ENCODE peak calls at places on chromosome 3, in five cellular contexts. One of them, this sample, is unnamed.
A peak's percentile ranks its signal among the peaks of the same experiment; 100 is the strongest.

GRCh38 chr3:72336821-72337479 is 511.3 kb downstream of the SHQ1 start:
- DNase-seq in hepatocyte: peak; percentile 92
- DNase-seq in CD8-positive, alpha-beta T cell: no peak
- DNase-seq in brain microvascular endothelial cell: peak; percentile 56
- DNase-seq in heart left ventricle: peak; percentile 88
- DNase-seq in this sample: peak; percentile 58

GRCh38 chr3:135736740-135737139 is 228.8 kb upstream of the PPP2R3A start:
- DNase-seq in hepatocyte: no peak
- DNase-seq in CD8-positive, alpha-beta T cell: no peak
- DNase-seq in brain microvascular endothelial cell: peak; percentile 1
- DNase-seq in heart left ventricle: no peak
- DNase-seq in this sample: no peak

GRCh38 chr3:57942872-57943283 is 65.3 kb upstream of the FLNB start:
- DNase-seq in hepatocyte: no peak
- DNase-seq in CD8-positive, alpha-beta T cell: no peak
- DNase-seq in brain microvascular endothelial cell: no peak
- DNase-seq in heart left ventricle: peak; percentile 61
- DNase-seq in this sample: peak; percentile 19

GRCh38 chr3:4721511-4721911 is 228.4 kb downstream of the ITPR1 start:
- DNase-seq in hepatocyte: no peak
- DNase-seq in CD8-positive, alpha-beta T cell: no peak
- DNase-seq in brain microvascular endothelial cell: peak; percentile 92
- DNase-seq in heart left ventricle: no peak
- DNase-seq in this sample: peak; percentile 65

GRCh38 chr3:105448338-105448982 is 81.8 kb downstream of the ALCAM start:
- DNase-seq in hepatocyte: peak; percentile 31
- DNase-seq in CD8-positive, alpha-beta T cell: no peak
- DNase-seq in brain microvascular endothelial cell: peak; percentile 4
- DNase-seq in heart left ventricle: no peak
- DNase-seq in this sample: no peak

GRCh38 chr3:99714146-99714545 is 75.8 kb downstream of the COL8A1 start:
- DNase-seq in hepatocyte: peak; percentile 34
- DNase-seq in CD8-positive, alpha-beta T cell: no peak
- DNase-seq in brain microvascular endothelial cell: peak; percentile 63
- DNase-seq in heart left ventricle: no peak
- DNase-seq in this sample: peak; percentile 42

GRCh38 chr3:45034612-45035252 is 8.6 kb downstream of the CLEC3B start:
- DNase-seq in hepatocyte: no peak
- DNase-seq in CD8-positive, alpha-beta T cell: peak; percentile 16
- DNase-seq in brain microvascular endothelial cell: no peak
- DNase-seq in heart left ventricle: peak; percentile 68
- DNase-seq in this sample: peak; percentile 24

GRCh38 chr3:142577701-142578308 is 728 bp downstream of the ATR start:
- DNase-seq in hepatocyte: no peak
- DNase-seq in CD8-positive, alpha-beta T cell: no peak
- DNase-seq in brain microvascular endothelial cell: peak; percentile 5
- DNase-seq in heart left ventricle: no peak
- DNase-seq in this sample: peak; percentile 7

GRCh38 chr3:72738752-72739520 is 109.3 kb downstream of the SHQ1 start:
- DNase-seq in hepatocyte: peak; percentile 74
- DNase-seq in CD8-positive, alpha-beta T cell: peak; percentile 73
- DNase-seq in brain microvascular endothelial cell: no peak
- DNase-seq in heart left ventricle: no peak
- DNase-seq in this sample: peak; percentile 48

GRCh38 chr3:134642445-134643149 is 8.2 kb downstream of the KY start:
- DNase-seq in hepatocyte: no peak
- DNase-seq in CD8-positive, alpha-beta T cell: no peak
- DNase-seq in brain microvascular endothelial cell: no peak
- DNase-seq in heart left ventricle: no peak
- DNase-seq in this sample: no peak

DNA sequence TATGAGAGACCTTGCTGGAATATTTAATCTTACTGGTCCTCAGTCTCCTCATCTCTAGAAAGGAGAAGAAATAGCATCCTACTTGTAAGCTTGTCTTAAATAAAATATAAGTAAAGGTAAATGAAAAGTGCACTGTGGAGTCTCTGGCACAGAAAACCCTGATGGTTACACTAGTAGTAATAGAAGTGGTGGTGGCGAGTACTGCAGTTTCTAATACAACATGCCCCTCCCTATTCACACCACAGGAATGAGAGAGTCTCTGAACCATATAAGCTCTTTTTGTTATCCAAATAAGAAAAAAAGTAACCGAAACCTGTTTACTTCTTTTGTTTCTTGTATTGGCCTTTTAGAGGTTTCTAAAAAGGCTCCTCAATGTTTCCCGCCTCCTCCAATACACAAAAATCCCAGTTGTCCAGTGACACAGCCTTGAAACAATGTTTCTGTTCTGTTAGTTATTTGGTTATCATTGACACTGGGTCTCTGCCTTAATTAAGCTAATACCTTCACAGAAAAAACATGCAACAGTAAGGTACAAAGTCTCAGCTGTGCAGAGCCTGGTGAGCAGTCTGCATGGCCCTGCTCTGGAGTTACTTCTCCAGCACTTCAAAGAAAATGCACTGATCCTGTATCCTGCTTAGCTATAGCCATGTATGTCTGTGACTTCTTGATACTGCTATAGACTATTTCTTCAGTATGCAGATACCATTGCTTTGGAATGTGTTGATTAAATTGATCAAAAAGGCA is 315.7 kb upstream of the IL12A start:
- DNase-seq in hepatocyte: no peak
- DNase-seq in CD8-positive, alpha-beta T cell: no peak
- DNase-seq in brain microvascular endothelial cell: no peak
- DNase-seq in heart left ventricle: no peak
- DNase-seq in this sample: no peak
- TF ChIP-seq CTCF in hepatocyte: no peak
- TF ChIP-seq CTCF in CD8-positive, alpha-beta T cell: no peak
- TF ChIP-seq CTCF in brain microvascular endothelial cell: peak; percentile 15
- TF ChIP-seq CTCF in heart left ventricle: no peak
- TF ChIP-seq CTCF in this sample: no peak

GRCh38 chr3:109338322-109338721 is 976 bp upstream of the DPPA4 start:
- DNase-seq in hepatocyte: no peak
- DNase-seq in CD8-positive, alpha-beta T cell: no peak
- DNase-seq in brain microvascular endothelial cell: no peak
- DNase-seq in heart left ventricle: no peak
- DNase-seq in this sample: no peak
- H3K4me3 ChIP-seq in hepatocyte: no peak overlapping the region
- H3K4me3 ChIP-seq in CD8-positive, alpha-beta T cell: no peak overlapping the region
- H3K4me3 ChIP-seq in brain microvascular endothelial cell: no peak overlapping the region
- H3K4me3 ChIP-seq in heart left ventricle: no peak overlapping the region
- H3K4me3 ChIP-seq in this sample: no peak overlapping the region

DNA sequence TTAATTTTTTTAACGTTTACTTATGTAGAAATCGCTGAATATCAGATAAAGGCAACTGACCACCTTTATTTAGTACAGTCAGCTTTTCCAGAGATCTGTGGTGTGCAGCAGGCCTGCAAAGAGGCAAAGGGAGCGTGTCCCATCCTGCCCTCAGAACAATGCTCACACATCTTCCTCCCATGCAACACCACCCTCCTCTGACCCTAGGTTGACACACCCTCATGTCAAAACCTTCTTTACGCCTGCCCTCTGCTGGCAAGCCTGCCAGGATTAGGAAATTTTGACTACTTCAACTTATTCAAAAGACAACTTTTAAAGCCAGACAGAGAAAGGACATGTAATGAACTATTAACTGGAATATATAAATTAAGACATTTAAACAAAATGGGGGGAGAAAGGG is 513.7 kb downstream of the FOXP1 start:
- DNase-seq in hepatocyte: peak; percentile 42
- DNase-seq in CD8-positive, alpha-beta T cell: peak; percentile 60
- DNase-seq in brain microvascular endothelial cell: peak; percentile 53
- DNase-seq in heart left ventricle: peak; percentile 70
- DNase-seq in this sample: peak; percentile 59
- TF ChIP-seq CTCF in hepatocyte: peak; percentile 46
- TF ChIP-seq CTCF in CD8-positive, alpha-beta T cell: peak; percentile 67
- TF ChIP-seq CTCF in brain microvascular endothelial cell: peak; percentile 67
- TF ChIP-seq CTCF in heart left ventricle: peak; percentile 68
- TF ChIP-seq CTCF in this sample: no peak

GRCh38 chr3:141442421-141442820 is 44.4 kb upstream of the RASA2 start:
- DNase-seq in hepatocyte: no peak
- DNase-seq in CD8-positive, alpha-beta T cell: no peak
- DNase-seq in brain microvascular endothelial cell: no peak
- DNase-seq in heart left ventricle: no peak
- DNase-seq in this sample: no peak
- H3K4me3 ChIP-seq in hepatocyte: no peak overlapping the region
- H3K4me3 ChIP-seq in CD8-positive, alpha-beta T cell: no peak overlapping the region
- H3K4me3 ChIP-seq in brain microvascular endothelial cell: no peak overlapping the region
- H3K4me3 ChIP-seq in heart left ventricle: no peak overlapping the region
- H3K4me3 ChIP-seq in this sample: no peak overlapping the region

GRCh38 chr3:50373146-50373864 is 14.0 kb upstream of the TMEM115 start:
- DNase-seq in hepatocyte: no peak
- DNase-seq in CD8-positive, alpha-beta T cell: no peak
- DNase-seq in brain microvascular endothelial cell: no peak
- DNase-seq in heart left ventricle: no peak
- DNase-seq in this sample: no peak

GRCh38 chr3:50371133-50371670 is 11.9 kb upstream of the TMEM115 start:
- DNase-seq in hepatocyte: no peak
- DNase-seq in CD8-positive, alpha-beta T cell: no peak
- DNase-seq in brain microvascular endothelial cell: no peak
- DNase-seq in heart left ventricle: no peak
- DNase-seq in this sample: peak; percentile 68

GRCh38 chr3:50372349-50372748 is 13.0 kb upstream of the TMEM115 start:
- DNase-seq in hepatocyte: peak; percentile 62
- DNase-seq in CD8-positive, alpha-beta T cell: no peak
- DNase-seq in brain microvascular endothelial cell: no peak
- DNase-seq in heart left ventricle: no peak
- DNase-seq in this sample: no peak

GRCh38 chr3:50369271-50369670 is 9.9 kb upstream of the TMEM115 start:
- DNase-seq in hepatocyte: no peak
- DNase-seq in CD8-positive, alpha-beta T cell: no peak
- DNase-seq in brain microvascular endothelial cell: no peak
- DNase-seq in heart left ventricle: no peak
- DNase-seq in this sample: no peak

GRCh38 chr3:50370594-50370993 is 11.3 kb upstream of the TMEM115 start:
- DNase-seq in hepatocyte: peak; percentile 54
- DNase-seq in CD8-positive, alpha-beta T cell: no peak
- DNase-seq in brain microvascular endothelial cell: peak; percentile 38
- DNase-seq in heart left ventricle: no peak
- DNase-seq in this sample: no peak
- TF ChIP-seq CTCF in hepatocyte: peak; percentile 40
- TF ChIP-seq CTCF in CD8-positive, alpha-beta T cell: no peak
- TF ChIP-seq CTCF in brain microvascular endothelial cell: peak; percentile 49
- TF ChIP-seq CTCF in heart left ventricle: no peak
- TF ChIP-seq CTCF in this sample: peak; percentile 2